ENCODE peak calls at places on chromosomes 13 and 19, in four cellular contexts. One of them, this sample, is unnamed.

GRCh38 chr13:24747248-24748151 is 16.5 kb upstream of the RNF17 start:
- DNase-seq in neural progenitor cell: peak
- DNase-seq in hepatocyte: peak
- DNase-seq in GM23248: peak
- DNase-seq in this sample: no peak

GRCh38 chr19:31383553-31383952 is 34.3 kb upstream of the TSHZ3 start:
- DNase-seq in neural progenitor cell: no peak
- DNase-seq in hepatocyte: no peak
- DNase-seq in GM23248: no peak
- DNase-seq in this sample: no peak

GRCh38 chr19:49366110-49366509 is 2.4 kb downstream of the DKKL1 start:
- DNase-seq in neural progenitor cell: no peak
- DNase-seq in hepatocyte: no peak
- DNase-seq in GM23248: no peak
- DNase-seq in this sample: no peak

GRCh38 chr19:45553464-45553863 is 31.1 kb downstream of the OPA3 start:
- DNase-seq in neural progenitor cell: peak
- DNase-seq in hepatocyte: peak
- DNase-seq in GM23248: no peak
- DNase-seq in this sample: no peak

GRCh38 chr19:40421468-40421778 is 4.4 kb downstream of the SERTAD1 start:
- DNase-seq in neural progenitor cell: no peak
- DNase-seq in hepatocyte: no peak
- DNase-seq in GM23248: no peak
- DNase-seq in this sample: no peak

GRCh38 chr19:20359933-20360720 is 193.1 kb downstream of the ZNF486 start:
- DNase-seq in neural progenitor cell: peak
- DNase-seq in hepatocyte: no peak
- DNase-seq in GM23248: no peak
- DNase-seq in this sample: no peak

GRCh38 chr13:39433705-39434104 is 169.3 kb downstream of the LHFPL6 start:
- DNase-seq in neural progenitor cell: no peak
- DNase-seq in hepatocyte: no peak
- DNase-seq in GM23248: no peak
- DNase-seq in this sample: no peak

GRCh38 chr13:99375806-99376080 is 68.5 kb upstream of the GPR183 start:
- DNase-seq in neural progenitor cell: no peak
- DNase-seq in hepatocyte: no peak
- DNase-seq in GM23248: no peak
- DNase-seq in this sample: no peak

GRCh38 chr19:49800771-49801170 is 12.3 kb downstream of the FUZ start:
- DNase-seq in neural progenitor cell: no peak
- DNase-seq in hepatocyte: no peak
- DNase-seq in GM23248: no peak
- DNase-seq in this sample: no peak

GRCh38 chr13:30696278-30697176 is 38.8 kb upstream of the ALOX5AP start:
- DNase-seq in neural progenitor cell: no peak
- DNase-seq in hepatocyte: no peak
- DNase-seq in GM23248: peak
- DNase-seq in this sample: no peak

GRCh38 chr19:56118666-56119584 is 2.2 kb downstream of the ZNF787 start:
- DNase-seq in neural progenitor cell: no peak
- DNase-seq in hepatocyte: no peak
- DNase-seq in GM23248: peak
- DNase-seq in this sample: no peak

GRCh38 chr13:95784161-95784880 is 107.4 kb downstream of the DNAJC3 start:
- DNase-seq in neural progenitor cell: no peak
- DNase-seq in hepatocyte: peak
- DNase-seq in GM23248: peak
- DNase-seq in this sample: no peak

DNA sequence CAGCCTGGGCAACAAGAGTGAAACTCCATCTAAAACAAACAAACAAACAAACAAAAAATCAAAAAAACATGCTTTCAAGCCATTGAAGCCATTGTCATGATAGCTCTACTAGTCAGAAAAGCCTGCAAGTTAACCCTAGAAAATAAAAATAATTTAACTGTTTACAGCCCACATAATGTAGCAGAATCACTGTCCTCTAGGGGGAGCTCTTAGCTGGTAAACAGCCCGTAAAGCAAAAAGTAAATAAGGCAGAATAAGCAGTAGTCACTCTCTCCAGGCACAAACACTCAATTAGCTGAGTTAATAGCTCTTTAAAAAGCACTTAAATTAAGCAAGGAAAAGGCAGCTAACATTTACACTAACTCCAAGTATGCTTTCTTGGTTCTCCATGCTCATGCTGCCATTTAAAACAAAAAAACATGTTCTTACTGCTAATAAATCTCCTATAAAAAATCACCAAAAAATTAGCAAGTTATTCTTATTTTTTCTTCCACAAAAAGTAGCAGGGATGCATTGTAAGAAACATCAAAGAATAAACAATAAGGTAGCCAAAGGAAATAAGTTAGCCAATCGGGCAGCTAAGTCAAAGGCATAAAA is 11.3 kb downstream of the LILRB4 start:
- DNase-seq in neural progenitor cell: peak
- DNase-seq in hepatocyte: no peak
- DNase-seq in GM23248: peak
- DNase-seq in this sample: peak
- TF ChIP-seq EZH2phosphoT487 in neural progenitor cell: no peak
- TF ChIP-seq EZH2phosphoT487 in hepatocyte: no peak
- TF ChIP-seq EZH2phosphoT487 in GM23248: no peak
- TF ChIP-seq EZH2phosphoT487 in this sample: no peak

GRCh38 chr19:5262721-5263120 is 77.9 kb downstream of the PTPRS start:
- DNase-seq in neural progenitor cell: no peak
- DNase-seq in hepatocyte: no peak
- DNase-seq in GM23248: no peak
- DNase-seq in this sample: no peak

GRCh38 chr19:5264453-5264852 is 76.2 kb downstream of the PTPRS start:
- DNase-seq in neural progenitor cell: no peak
- DNase-seq in hepatocyte: no peak
- DNase-seq in GM23248: no peak
- DNase-seq in this sample: no peak

GRCh38 chr19:5261151-5261890 is 79.3 kb downstream of the PTPRS start:
- DNase-seq in neural progenitor cell: no peak
- DNase-seq in hepatocyte: no peak
- DNase-seq in GM23248: no peak
- DNase-seq in this sample: no peak

GRCh38 chr19:5265260-5265659 is 75.4 kb downstream of the PTPRS start:
- DNase-seq in neural progenitor cell: no peak
- DNase-seq in hepatocyte: no peak
- DNase-seq in GM23248: no peak
- DNase-seq in this sample: no peak

GRCh38 chr19:5263615-5264014 is 77.0 kb downstream of the PTPRS start:
- DNase-seq in neural progenitor cell: no peak
- DNase-seq in hepatocyte: no peak
- DNase-seq in GM23248: no peak
- DNase-seq in this sample: no peak
- H3K4me3 ChIP-seq in neural progenitor cell: no peak
- H3K4me3 ChIP-seq in hepatocyte: no peak
- H3K4me3 ChIP-seq in GM23248: no peak
- H3K4me3 ChIP-seq in this sample: no peak

GRCh38 chr19:1647664-1648155 is 4.7 kb downstream of the TCF3 start:
- DNase-seq in neural progenitor cell: no peak
- DNase-seq in hepatocyte: no peak
- DNase-seq in GM23248: no peak
- DNase-seq in this sample: no peak
- TF ChIP-seq EZH2phosphoT487 in neural progenitor cell: no peak
- TF ChIP-seq EZH2phosphoT487 in hepatocyte: no peak
- TF ChIP-seq EZH2phosphoT487 in GM23248: no peak
- TF ChIP-seq EZH2phosphoT487 in this sample: no peak

GRCh38 chr19:1214299-1214861 is 8.8 kb downstream of the STK11 start:
- DNase-seq in neural progenitor cell: no peak
- DNase-seq in hepatocyte: no peak
- DNase-seq in GM23248: no peak
- DNase-seq in this sample: no peak
- H3K4me3 ChIP-seq in neural progenitor cell: no peak
- H3K4me3 ChIP-seq in hepatocyte: no peak
- H3K4me3 ChIP-seq in GM23248: no peak
- H3K4me3 ChIP-seq in this sample: no peak

GRCh38 chr19:54063350-54064078 is at the start of gene VSTM1:
- DNase-seq in neural progenitor cell: no peak
- DNase-seq in hepatocyte: no peak
- DNase-seq in GM23248: no peak
- DNase-seq in this sample: no peak

GRCh38 chr19:54074851-54075250 is 6.3 kb downstream of the TARM1 start:
- DNase-seq in neural progenitor cell: no peak
- DNase-seq in hepatocyte: no peak
- DNase-seq in GM23248: no peak
- DNase-seq in this sample: no peak

GRCh38 chr19:54073829-54074228 is 7.3 kb downstream of the TARM1 start:
- DNase-seq in neural progenitor cell: no peak
- DNase-seq in hepatocyte: no peak
- DNase-seq in GM23248: no peak
- DNase-seq in this sample: no peak

GRCh38 chr19:54069482-54069881 is 5.8 kb upstream of the VSTM1 start:
- DNase-seq in neural progenitor cell: no peak
- DNase-seq in hepatocyte: no peak
- DNase-seq in GM23248: no peak
- DNase-seq in this sample: no peak
- TF ChIP-seq EZH2phosphoT487 in neural progenitor cell: no peak
- TF ChIP-seq EZH2phosphoT487 in hepatocyte: no peak
- TF ChIP-seq EZH2phosphoT487 in GM23248: no peak
- TF ChIP-seq EZH2phosphoT487 in this sample: no peak

GRCh38 chr19:53944416-53944815 is 18.3 kb upstream of the CACNG8 start:
- DNase-seq in neural progenitor cell: no peak
- DNase-seq in hepatocyte: no peak
- DNase-seq in GM23248: no peak
- DNase-seq in this sample: no peak

GRCh38 chr19:53944933-53945332 is 17.8 kb upstream of the CACNG8 start:
- DNase-seq in neural progenitor cell: no peak
- DNase-seq in hepatocyte: no peak
- DNase-seq in GM23248: no peak
- DNase-seq in this sample: no peak

GRCh38 chr19:53945998-53946397 is 16.7 kb upstream of the CACNG8 start:
- DNase-seq in neural progenitor cell: no peak
- DNase-seq in hepatocyte: no peak
- DNase-seq in GM23248: no peak
- DNase-seq in this sample: no peak

GRCh38 chr19:53947624-53948023 is 15.1 kb upstream of the CACNG8 start:
- DNase-seq in neural progenitor cell: peak
- DNase-seq in hepatocyte: no peak
- DNase-seq in GM23248: no peak
- DNase-seq in this sample: peak

DNA sequence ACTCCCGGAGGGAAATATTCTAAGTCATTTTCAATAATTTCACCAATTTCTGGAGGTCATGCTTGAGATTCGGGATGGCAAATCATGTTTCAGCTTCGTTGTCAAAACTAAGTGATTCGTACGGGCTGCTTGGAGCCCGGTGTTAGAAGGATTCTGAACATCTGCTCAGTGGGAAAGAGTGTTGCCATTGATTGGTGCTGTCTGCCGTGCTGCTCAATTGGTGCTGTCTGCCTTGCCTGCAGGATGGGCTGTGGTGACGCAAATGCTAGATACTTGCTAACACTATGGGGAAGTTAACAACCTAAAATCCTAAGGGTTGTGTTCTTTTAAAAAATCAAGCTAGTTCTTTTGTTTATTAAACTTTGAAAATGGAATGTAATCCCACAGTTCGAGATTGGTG is 17.3 kb upstream of the CACNG8 start:
- DNase-seq in neural progenitor cell: peak
- DNase-seq in hepatocyte: no peak
- DNase-seq in GM23248: peak
- DNase-seq in this sample: peak
- H3K4me3 ChIP-seq in neural progenitor cell: no peak
- H3K4me3 ChIP-seq in hepatocyte: no peak
- H3K4me3 ChIP-seq in GM23248: no peak
- H3K4me3 ChIP-seq in this sample: peak

This sample was measured in HCT116.